ENCODE peak calls at places on chromosome 15, in five cellular contexts. One of them, this sample, is unnamed.

GRCh38 chr15:39774688-39775267 is 7.9 kb downstream of the FSIP1 start:
- DNase-seq in trophoblast cell: no peak
- DNase-seq in IMR-90: no peak
- DNase-seq in mesenchymal stem cell: no peak
- DNase-seq in H9: no peak
- DNase-seq in this sample: no peak

GRCh38 chr15:45641374-45641778 is 6.5 kb downstream of the SQOR start:
- DNase-seq in trophoblast cell: peak
- DNase-seq in IMR-90: peak
- DNase-seq in mesenchymal stem cell: peak
- DNase-seq in H9: no peak
- DNase-seq in this sample: no peak

GRCh38 chr15:65981837-65982696 is 112.8 kb downstream of the RAB11A start:
- DNase-seq in trophoblast cell: no peak
- DNase-seq in IMR-90: no peak
- DNase-seq in mesenchymal stem cell: no peak
- DNase-seq in H9: peak
- DNase-seq in this sample: peak

GRCh38 chr15:44081223-44082013 is 113.7 kb downstream of the FRMD5 start:
- DNase-seq in trophoblast cell: no peak
- DNase-seq in IMR-90: peak
- DNase-seq in mesenchymal stem cell: no peak
- DNase-seq in H9: no peak
- DNase-seq in this sample: no peak

GRCh38 chr15:39427705-39428104 is 153.2 kb upstream of the THBS1 start:
- DNase-seq in trophoblast cell: no peak
- DNase-seq in IMR-90: no peak
- DNase-seq in mesenchymal stem cell: no peak
- DNase-seq in H9: no peak
- DNase-seq in this sample: no peak

GRCh38 chr15:40310001-40310959 is 2.5 kb upstream of the PLCB2 start:
- DNase-seq in trophoblast cell: peak
- DNase-seq in IMR-90: peak
- DNase-seq in mesenchymal stem cell: peak
- DNase-seq in H9: peak
- DNase-seq in this sample: no peak

GRCh38 chr15:41957021-41957897 is 15.1 kb downstream of the EHD4 start:
- DNase-seq in trophoblast cell: no peak
- DNase-seq in IMR-90: peak
- DNase-seq in mesenchymal stem cell: peak
- DNase-seq in H9: no peak
- DNase-seq in this sample: no peak

GRCh38 chr15:31262143-31262530 is 64.5 kb upstream of the KLF13 start:
- DNase-seq in trophoblast cell: no peak
- DNase-seq in IMR-90: no peak
- DNase-seq in mesenchymal stem cell: no peak
- DNase-seq in H9: peak
- DNase-seq in this sample: no peak

GRCh38 chr15:39391230-39391629 is 189.6 kb upstream of the THBS1 start:
- DNase-seq in trophoblast cell: peak
- DNase-seq in IMR-90: no peak
- DNase-seq in mesenchymal stem cell: peak
- DNase-seq in H9: no peak
- DNase-seq in this sample: no peak

GRCh38 chr15:27797765-27798164 is 301.4 kb downstream of the OCA2 start:
- DNase-seq in trophoblast cell: no peak
- DNase-seq in IMR-90: no peak
- DNase-seq in mesenchymal stem cell: no peak
- DNase-seq in H9: no peak
- DNase-seq in this sample: no peak

GRCh38 chr15:67063689-67064606 is 1.5 kb upstream of the SMAD3 start:
- DNase-seq in trophoblast cell: peak
- DNase-seq in IMR-90: peak
- DNase-seq in mesenchymal stem cell: peak
- DNase-seq in H9: peak
- DNase-seq in this sample: peak

GRCh38 chr15:83194527-83194926 is 13.1 kb downstream of the HDGFL3 start:
- DNase-seq in trophoblast cell: no peak
- DNase-seq in IMR-90: no peak
- DNase-seq in mesenchymal stem cell: no peak
- DNase-seq in H9: no peak
- DNase-seq in this sample: no peak

GRCh38 chr15:101489633-101490407 is at the start of gene PCSK6:
- DNase-seq in trophoblast cell: peak
- DNase-seq in IMR-90: no peak
- DNase-seq in mesenchymal stem cell: no peak
- DNase-seq in H9: peak
- DNase-seq in this sample: no peak

GRCh38 chr15:65987100-65987499 is 117.8 kb downstream of the RAB11A start:
- DNase-seq in trophoblast cell: no peak
- DNase-seq in IMR-90: no peak
- DNase-seq in mesenchymal stem cell: no peak
- DNase-seq in H9: no peak
- DNase-seq in this sample: no peak

GRCh38 chr15:55791576-55792400 is 48.8 kb upstream of the PRTG start:
- DNase-seq in trophoblast cell: peak
- DNase-seq in IMR-90: peak
- DNase-seq in mesenchymal stem cell: peak
- DNase-seq in H9: no peak
- DNase-seq in this sample: no peak

GRCh38 chr15:89119489-89120478 is 31.5 kb downstream of the ABHD2 start:
- DNase-seq in trophoblast cell: peak
- DNase-seq in IMR-90: peak
- DNase-seq in mesenchymal stem cell: peak
- DNase-seq in H9: no peak
- DNase-seq in this sample: no peak

GRCh38 chr15:80099246-80099645 is 39.8 kb downstream of the ZFAND6 start:
- DNase-seq in trophoblast cell: peak
- DNase-seq in IMR-90: no peak
- DNase-seq in mesenchymal stem cell: no peak
- DNase-seq in H9: no peak
- DNase-seq in this sample: no peak

GRCh38 chr15:68589783-68590710 is 11.3 kb downstream of the CORO2B start:
- DNase-seq in trophoblast cell: no peak
- DNase-seq in IMR-90: no peak
- DNase-seq in mesenchymal stem cell: no peak
- DNase-seq in H9: no peak
- DNase-seq in this sample: no peak

GRCh38 chr15:81001180-81002003 is 669 bp downstream of the TLNRD1 start:
- DNase-seq in trophoblast cell: peak
- DNase-seq in IMR-90: peak
- DNase-seq in mesenchymal stem cell: peak
- DNase-seq in H9: peak
- DNase-seq in this sample: peak

GRCh38 chr15:86491118-86491517 is 411.4 kb downstream of the AGBL1 start:
- DNase-seq in trophoblast cell: no peak
- DNase-seq in IMR-90: no peak
- DNase-seq in mesenchymal stem cell: no peak
- DNase-seq in H9: no peak
- DNase-seq in this sample: no peak

GRCh38 chr15:39667382-39668127 is 86.7 kb downstream of the THBS1 start:
- DNase-seq in trophoblast cell: no peak
- DNase-seq in IMR-90: no peak
- DNase-seq in mesenchymal stem cell: no peak
- DNase-seq in H9: no peak
- DNase-seq in this sample: no peak

GRCh38 chr15:39598186-39598850 is 17.4 kb downstream of the THBS1 start:
- DNase-seq in trophoblast cell: no peak
- DNase-seq in IMR-90: peak
- DNase-seq in mesenchymal stem cell: peak
- DNase-seq in H9: no peak
- DNase-seq in this sample: no peak

GRCh38 chr15:41695750-41696436 is 35.7 kb downstream of the MGA start:
- DNase-seq in trophoblast cell: peak
- DNase-seq in IMR-90: peak
- DNase-seq in mesenchymal stem cell: peak
- DNase-seq in H9: no peak
- DNase-seq in this sample: no peak

GRCh38 chr15:39629906-39630305 is 49.0 kb downstream of the THBS1 start:
- DNase-seq in trophoblast cell: no peak
- DNase-seq in IMR-90: no peak
- DNase-seq in mesenchymal stem cell: no peak
- DNase-seq in H9: no peak
- DNase-seq in this sample: no peak

GRCh38 chr15:35519536-35520149 is 26.3 kb downstream of the DPH6 start:
- DNase-seq in trophoblast cell: peak
- DNase-seq in IMR-90: peak
- DNase-seq in mesenchymal stem cell: peak
- DNase-seq in H9: no peak
- DNase-seq in this sample: no peak

GRCh38 chr15:33100314-33100713 is 94.2 kb downstream of the FMN1 start:
- DNase-seq in trophoblast cell: no peak
- DNase-seq in IMR-90: no peak
- DNase-seq in mesenchymal stem cell: no peak
- DNase-seq in H9: no peak
- DNase-seq in this sample: no peak

GRCh38 chr15:81327526-81327925 is 3.6 kb upstream of the STARD5 start:
- DNase-seq in trophoblast cell: peak
- DNase-seq in IMR-90: peak
- DNase-seq in mesenchymal stem cell: peak
- DNase-seq in H9: no peak
- DNase-seq in this sample: no peak

DNA sequence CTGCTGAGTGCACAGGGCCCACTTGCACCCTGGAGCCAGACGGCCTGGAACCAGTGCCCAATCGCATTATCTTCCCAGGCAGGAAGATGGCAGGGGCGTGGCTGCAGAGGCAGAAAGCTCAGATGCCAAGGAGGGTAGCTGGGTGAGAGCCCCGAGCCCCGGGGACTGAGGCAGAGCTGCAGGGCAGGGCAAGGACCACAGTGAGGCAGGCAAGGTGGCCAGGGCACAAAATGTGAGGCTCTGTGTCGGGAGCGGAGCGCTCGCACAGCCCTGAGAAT is 1.6 kb upstream of the CCDC33 start:
- DNase-seq in trophoblast cell: no peak
- DNase-seq in IMR-90: no peak
- DNase-seq in mesenchymal stem cell: no peak
- DNase-seq in H9: no peak
- DNase-seq in this sample: no peak
- H3K18ac ChIP-seq in trophoblast cell: no peak
- H3K18ac ChIP-seq in IMR-90: no peak
- H3K18ac ChIP-seq in mesenchymal stem cell: no peak
- H3K18ac ChIP-seq in H9: no peak
- H3K18ac ChIP-seq in this sample: peak

GRCh38 chr15:49327927-49328326 is 95.1 kb upstream of the FGF7 start:
- DNase-seq in trophoblast cell: no peak
- DNase-seq in IMR-90: no peak
- DNase-seq in mesenchymal stem cell: no peak
- DNase-seq in H9: no peak
- DNase-seq in this sample: no peak
- H3K18ac ChIP-seq in trophoblast cell: no peak
- H3K18ac ChIP-seq in IMR-90: no peak
- H3K18ac ChIP-seq in mesenchymal stem cell: no peak
- H3K18ac ChIP-seq in H9: no peak
- H3K18ac ChIP-seq in this sample: peak

DNA sequence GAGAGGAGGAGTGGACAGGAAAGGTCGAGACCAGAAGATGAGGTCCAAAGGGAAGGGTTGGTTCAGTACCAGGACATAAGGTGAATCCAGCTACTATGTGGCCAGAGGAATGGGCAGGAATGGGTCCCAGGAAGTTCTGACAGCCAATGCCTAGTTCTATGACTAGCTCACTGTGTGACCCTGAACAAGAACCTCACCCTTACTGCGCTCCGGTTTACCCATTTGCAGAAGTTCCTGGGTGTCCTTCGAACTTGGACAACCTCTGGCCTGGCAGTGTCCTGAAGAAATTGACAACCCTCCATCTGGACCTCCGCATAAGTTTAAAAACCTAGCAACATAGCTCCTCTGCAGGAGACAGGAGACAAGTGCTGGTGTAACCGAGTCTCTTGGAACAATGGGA is 12.2 kb upstream of the PSTPIP1 start:
- DNase-seq in trophoblast cell: no peak
- DNase-seq in IMR-90: no peak
- DNase-seq in mesenchymal stem cell: no peak
- DNase-seq in H9: no peak
- DNase-seq in this sample: no peak
- H3K18ac ChIP-seq in trophoblast cell: no peak
- H3K18ac ChIP-seq in IMR-90: no peak
- H3K18ac ChIP-seq in mesenchymal stem cell: no peak
- H3K18ac ChIP-seq in H9: no peak
- H3K18ac ChIP-seq in this sample: no peak

GRCh38 chr15:37888356-37888755 is 46.1 kb upstream of the TMCO5A start:
- DNase-seq in trophoblast cell: no peak
- DNase-seq in IMR-90: peak
- DNase-seq in mesenchymal stem cell: no peak
- DNase-seq in H9: no peak
- DNase-seq in this sample: no peak
- H3K18ac ChIP-seq in trophoblast cell: no peak
- H3K18ac ChIP-seq in IMR-90: no peak
- H3K18ac ChIP-seq in mesenchymal stem cell: no peak
- H3K18ac ChIP-seq in H9: no peak
- H3K18ac ChIP-seq in this sample: no peak

DNA sequence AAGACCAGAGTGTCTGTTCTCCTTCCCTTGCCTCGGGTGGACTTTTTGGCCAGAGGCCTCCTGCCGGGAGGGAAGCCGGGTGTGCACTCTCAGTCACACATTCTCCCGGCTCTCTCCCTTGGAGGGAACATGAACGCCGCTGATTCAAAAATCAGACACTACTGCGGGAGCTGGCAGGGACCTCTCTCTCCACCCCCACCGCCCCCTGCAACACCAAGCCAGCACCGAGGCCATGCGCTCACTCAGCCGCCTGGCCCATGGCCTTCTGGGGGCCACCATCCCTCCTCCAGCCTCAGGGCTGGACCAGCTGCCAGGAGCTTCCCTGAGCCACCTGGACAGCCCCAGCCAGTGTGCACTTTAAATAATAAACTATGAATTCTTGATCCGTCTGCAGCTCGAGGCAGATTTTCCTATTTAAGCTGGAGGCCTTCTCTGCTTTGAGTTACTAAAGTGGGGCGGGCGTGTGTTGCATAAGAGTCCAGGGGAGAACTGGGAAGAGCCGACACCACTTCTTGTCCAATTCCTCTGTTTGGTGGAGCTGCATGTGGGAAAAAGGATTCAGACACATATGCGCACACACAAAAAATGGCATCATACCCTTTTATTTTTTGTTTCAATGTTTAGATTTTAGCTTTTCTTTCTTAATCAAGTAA is 30.6 kb downstream of the ADAMTS17 start:
- DNase-seq in trophoblast cell: no peak
- DNase-seq in IMR-90: no peak
- DNase-seq in mesenchymal stem cell: no peak
- DNase-seq in H9: no peak
- DNase-seq in this sample: no peak
- H3K18ac ChIP-seq in trophoblast cell: no peak
- H3K18ac ChIP-seq in IMR-90: no peak
- H3K18ac ChIP-seq in mesenchymal stem cell: no peak
- H3K18ac ChIP-seq in H9: no peak
- H3K18ac ChIP-seq in this sample: no peak

This sample was measured in H1.